ENCODE peak calls at places on chromosomes 5 and 9, in five cellular contexts. X is foreskin fibroblast, S is brain microvascular endothelial cell, F is psoas muscle, Y is breast epithelium. G is an unnamed sample.

GRCh38 chr5:106312360-106312759 is 1358.4 kb downstream of the EFNA5 start:
- DNase-seq in X (peak), S (peak), F (no peak), Y (no peak), G (no peak)

GRCh38 chr5:135864503-135865443 is 30.3 kb downstream of the SLC25A48 start:
- DNase-seq in X (no peak), S (no peak), F (peak), Y (no peak), G (no peak)

GRCh38 chr5:10489810-10490426 is 48.2 kb downstream of the ROPN1L start:
- DNase-seq in X (no peak), S (no peak), F (no peak), Y (no peak), G (peak)

GRCh38 chr5:56561-57290 is 35.2 kb upstream of the PLEKHG4B start:
- DNase-seq in X (no peak), S (peak), F (no peak), Y (no peak), G (peak)

GRCh38 chr9:113985968-113986585 is 92.0 kb downstream of the AMBP start:
- DNase-seq in X (no peak), S (peak), F (no peak), Y (no peak), G (no peak)

GRCh38 chr5:175842947-175843793 is 28.2 kb upstream of the CPLX2 start:
- DNase-seq in X (peak), S (peak), F (peak), Y (no peak), G (peak)

GRCh38 chr5:58453326-58453725 is 6.6 kb downstream of the PLK2 start:
- DNase-seq in X (no peak), S (no peak), F (no peak), Y (no peak), G (no peak)

GRCh38 chr9:115395511-115396021 is 277.6 kb upstream of the TNC start:
- DNase-seq in X (no peak), S (peak), F (no peak), Y (no peak), G (peak)

GRCh38 chr5:132815454-132815853 is 2.4 kb downstream of the SOWAHA start:
- DNase-seq in X (peak), S (no peak), F (no peak), Y (no peak), G (peak)

GRCh38 chr9:125183561-125183960 is 6.0 kb downstream of the PPP6C start:
- DNase-seq in X (no peak), S (no peak), F (no peak), Y (no peak), G (no peak)

GRCh38 chr5:131186561-131187256 is 16.0 kb downstream of the LYRM7 start:
- DNase-seq in X (no peak), S (peak), F (no peak), Y (no peak), G (peak)

GRCh38 chr5:160284271-160284670 is 28.1 kb downstream of the CCNJL start:
- DNase-seq in X (no peak), S (no peak), F (no peak), Y (no peak), G (no peak)

GRCh38 chr5:162248107-162248713 is 180.6 kb downstream of the GABRG2 start:
- DNase-seq in X (no peak), S (no peak), F (no peak), Y (no peak), G (peak)

GRCh38 chr5:135890867-135891266 is 4.8 kb downstream of the IL9 start:
- DNase-seq in X (no peak), S (no peak), F (no peak), Y (no peak), G (no peak)

GRCh38 chr9:109880276-109881169 is 100.5 kb downstream of the PALM2AKAP2 start:
- DNase-seq in X (no peak), S (peak), F (no peak), Y (no peak), G (peak)

GRCh38 chr5:176676361-176676824 is 29.1 kb downstream of the TSPAN17 start:
- DNase-seq in X (peak), S (peak), F (no peak), Y (no peak), G (peak)

GRCh38 chr5:172162348-172162747 is 25.7 kb downstream of the STK10 start:
- DNase-seq in X (no peak), S (no peak), F (no peak), Y (no peak), G (no peak)

GRCh38 chr5:159178978-159179377 is 30.4 kb downstream of the RNF145 start:
- DNase-seq in X (peak), S (peak), F (no peak), Y (no peak), G (peak)

GRCh38 chr5:140189977-140190867 is 15.2 kb downstream of the CYSTM1 start:
- DNase-seq in X (no peak), S (peak), F (no peak), Y (no peak), G (no peak)

GRCh38 chr5:89535421-89535820 is 652.4 kb upstream of the MEF2C start:
- DNase-seq in X (peak), S (no peak), F (no peak), Y (no peak), G (no peak)

GRCh38 chr9:93680445-93681315 is 104.3 kb downstream of the PHF2 start:
- DNase-seq in X (no peak), S (no peak), F (no peak), Y (peak), G (no peak)

GRCh38 chr5:168055982-168056381 is 235.5 kb upstream of the WWC1 start:
- DNase-seq in X (no peak), S (no peak), F (no peak), Y (no peak), G (no peak)

GRCh38 chr5:109566361-109566760 is 123.4 kb upstream of the MAN2A1 start:
- DNase-seq in X (no peak), S (no peak), F (no peak), Y (no peak), G (no peak)

GRCh38 chr5:73311291-73312110 is 137.1 kb downstream of the FOXD1 start:
- DNase-seq in X (peak), S (peak), F (peak), Y (no peak), G (peak)

GRCh38 chr5:109589983-109590382 is 99.7 kb upstream of the MAN2A1 start:
- DNase-seq in X (no peak), S (peak), F (no peak), Y (no peak), G (no peak)

GRCh38 chr5:20655211-20655610 is 667.2 kb upstream of the CDH18 start:
- DNase-seq in X (no peak), S (no peak), F (no peak), Y (no peak), G (no peak)

GRCh38 chr9:37371565-37372464 is 50.7 kb upstream of the GRHPR start:
- DNase-seq in X (no peak), S (peak), F (no peak), Y (no peak), G (peak)

GRCh38 chr9:112861638-112862555 is 28.8 kb downstream of the SLC46A2 start:
- DNase-seq in X (no peak), S (peak), F (no peak), Y (no peak), G (peak)

GRCh38 chr9:125889122-125889523 is 141.9 kb downstream of the PBX3 start:
- DNase-seq in X (no peak), S (peak), F (peak), Y (no peak), G (no peak)

GRCh38 chr9:6739218-6739617 is 18.6 kb upstream of the KDM4C start:
- DNase-seq in X (no peak), S (no peak), F (no peak), Y (no peak), G (peak)

GRCh38 chr5:14440598-14441401 is 140.8 kb upstream of the OTULINL start:
- DNase-seq in X (peak), S (peak), F (peak), Y (no peak), G (no peak)

GRCh38 chr9:87909310-87910041 is 8.3 kb upstream of the SPATA31C1 start:
- DNase-seq in X (no peak), S (no peak), F (no peak), Y (no peak), G (peak)

GRCh38 chr9:136093331-136093986 is 1.6 kb downstream of the NACC2 start:
- DNase-seq in X (no peak), S (no peak), F (peak), Y (no peak), G (no peak)

GRCh38 chr9:8074645-8075044 is 275.1 kb upstream of the DMAC1 start:
- DNase-seq in X (no peak), S (no peak), F (no peak), Y (no peak), G (no peak)

GRCh38 chr9:130240410-130241197 is 25.0 kb upstream of the HMCN2 start:
- DNase-seq in X (peak), S (peak), F (no peak), Y (no peak), G (peak)

GRCh38 chr5:110547495-110547894 is 179.0 kb downstream of the TMEM232 start:
- DNase-seq in X (no peak), S (no peak), F (no peak), Y (no peak), G (no peak)

GRCh38 chr5:163269624-163270023 is 167.8 kb upstream of the CCNG1 start:
- DNase-seq in X (no peak), S (no peak), F (no peak), Y (no peak), G (peak)

GRCh38 chr5:158856295-158856694 is 243.4 kb downstream of the EBF1 start:
- DNase-seq in X (no peak), S (no peak), F (no peak), Y (no peak), G (no peak)

GRCh38 chr9:14561929-14562386 is 131.3 kb downstream of the ZDHHC21 start:
- DNase-seq in X (no peak), S (no peak), F (no peak), Y (no peak), G (no peak)

GRCh38 chr9:74887041-74887980 is at the start of gene TRPM6:
- DNase-seq in X (peak), S (peak), F (peak), Y (peak), G (peak)

DNA sequence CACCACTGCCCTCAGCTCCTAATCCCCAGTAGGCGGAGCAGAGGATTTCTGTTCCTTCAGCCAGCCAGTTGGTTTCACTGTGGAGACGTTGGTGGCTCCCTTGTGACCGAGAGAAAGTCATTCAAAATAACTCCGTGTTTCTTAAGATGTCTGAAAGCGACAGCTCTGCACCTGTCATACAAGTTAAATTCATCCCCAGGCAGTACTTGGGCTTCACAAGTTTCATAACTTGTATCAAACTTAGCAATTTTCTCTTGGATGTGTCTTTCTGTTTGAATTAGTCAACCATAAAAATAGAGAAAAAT is 410 bp upstream of the CDKN2B start:
- DNase-seq in X (no peak), S (no peak), F (no peak), Y (no peak), G (no peak)
- TF ChIP-seq CTCF in X (peak), S (no peak), F (peak), Y (no peak), G (no peak)

GRCh38 chr5:1466631-1467265 is 21.5 kb upstream of the SLC6A3 start:
- DNase-seq in X (no peak), S (no peak), F (peak), Y (peak), G (no peak)

GRCh38 chr5:1467341-1468246 is 22.4 kb upstream of the SLC6A3 start:
- DNase-seq in X (no peak), S (no peak), F (no peak), Y (peak), G (no peak)

GRCh38 chr5:1468247-1468612 is 23.0 kb upstream of the SLC6A3 start:
- DNase-seq in X (no peak), S (no peak), F (no peak), Y (peak), G (no peak)

GRCh38 chr5:1470762-1471211 is 25.5 kb upstream of the SLC6A3 start:
- DNase-seq in X (no peak), S (no peak), F (no peak), Y (peak), G (no peak)

DNA sequence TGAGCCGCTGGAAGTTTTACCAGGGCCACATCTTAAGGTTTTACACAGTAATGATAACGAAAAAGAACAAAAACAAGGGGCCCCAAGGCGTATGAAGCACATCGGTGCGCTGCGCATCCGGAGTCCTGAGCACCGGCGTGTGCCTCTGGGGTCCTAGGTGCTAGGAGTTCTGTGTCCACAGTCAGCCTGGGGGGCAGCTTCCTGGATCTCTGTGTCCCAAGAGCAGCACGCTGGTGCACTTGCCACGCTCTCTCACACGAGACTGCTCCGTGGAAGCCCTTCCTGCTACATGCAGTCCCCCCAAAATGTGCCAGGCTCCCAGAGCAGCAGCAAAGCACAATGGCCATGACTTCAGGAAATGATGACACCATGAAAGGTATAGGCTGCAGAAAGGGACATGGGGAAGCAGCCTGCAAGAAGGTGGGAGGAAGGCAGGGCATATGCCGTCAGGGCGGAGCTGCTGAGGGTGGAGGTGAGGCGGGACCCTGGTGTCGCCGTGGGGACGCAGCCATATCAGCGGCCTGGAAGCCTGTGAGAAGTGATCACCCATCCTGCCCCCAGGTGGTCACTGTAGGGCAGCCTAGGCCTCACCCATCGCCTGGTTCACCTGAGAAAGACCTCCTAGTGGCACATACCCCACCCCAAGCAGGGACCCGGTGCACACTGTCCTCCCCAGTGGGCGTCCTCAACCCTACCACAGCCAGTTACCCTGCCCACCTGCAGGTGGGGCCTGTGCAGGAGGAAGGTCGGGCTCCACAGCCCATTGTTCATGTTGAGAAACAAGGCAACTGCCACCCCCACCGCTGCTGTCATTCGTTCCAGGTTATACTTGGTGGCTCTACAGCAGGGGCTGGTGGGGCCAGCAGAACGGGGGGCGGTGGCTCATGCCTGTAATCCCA is 23.6 kb upstream of the SLC6A3 start:
- DNase-seq in X (no peak), S (no peak), F (no peak), Y (peak), G (no peak)
- TF ChIP-seq CTCF in X (no peak), S (no peak), F (no peak), Y (no peak), G (no peak)

GRCh38 chr5:173329370-173330150 is 1.3 kb upstream of the STC2 start:
- DNase-seq in X (no peak), S (no peak), F (no peak), Y (peak), G (peak)
- TF ChIP-seq CTCF in X (no peak), S (no peak), F (no peak), Y (no peak), G (peak)

GRCh38 chr5:29001666-29002065 is 1963.3 kb upstream of the CDH9 start:
- DNase-seq in X (no peak), S (no peak), F (no peak), Y (no peak), G (peak)
- TF ChIP-seq CTCF in X (no peak), S (no peak), F (no peak), Y (no peak), G (peak)

GRCh38 chr5:134525687-134526482 is 415 bp downstream of the JADE2 start:
- DNase-seq in X (peak), S (peak), F (peak), Y (peak), G (peak)
- TF ChIP-seq CTCF in X (no peak), S (peak), F (no peak), Y (no peak), G (no peak)

DNA sequence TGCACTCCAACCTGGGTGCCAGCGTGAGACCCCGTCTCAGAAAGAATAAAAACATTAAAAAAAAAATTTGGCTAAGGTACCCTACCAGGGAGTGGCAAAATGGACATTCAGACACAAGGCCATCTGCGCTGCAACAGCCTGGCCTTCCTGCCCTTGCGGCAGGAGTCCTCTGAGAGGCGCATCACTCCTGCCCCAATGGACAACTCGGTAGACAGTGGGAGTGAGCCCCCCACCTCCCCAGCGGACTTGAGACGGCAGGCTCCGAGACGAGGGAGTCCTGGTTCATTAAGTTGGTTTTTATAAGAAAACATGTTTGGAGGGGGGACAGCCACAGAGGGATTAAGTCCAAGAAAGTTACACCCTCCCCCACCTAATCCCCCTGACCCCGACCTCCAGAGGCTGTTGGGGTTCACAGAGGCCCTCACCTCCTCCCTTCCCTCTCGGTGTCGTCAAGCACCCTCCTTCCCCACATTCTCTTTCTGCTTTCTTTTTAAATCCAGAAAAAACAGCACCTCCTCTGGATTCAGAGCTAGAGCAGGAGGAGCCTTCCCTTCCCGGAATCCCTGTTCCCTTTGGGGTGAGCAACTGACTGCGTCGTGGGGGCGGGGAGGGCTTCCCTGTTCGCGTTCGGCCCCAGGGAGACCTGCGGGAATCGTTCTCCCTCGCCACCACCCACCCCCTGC is 1.8 kb upstream of the EGR1 start:
- DNase-seq in X (no peak), S (no peak), F (no peak), Y (no peak), G (no peak)
- TF ChIP-seq CTCF in X (peak), S (peak), F (no peak), Y (no peak), G (no peak)

DNA sequence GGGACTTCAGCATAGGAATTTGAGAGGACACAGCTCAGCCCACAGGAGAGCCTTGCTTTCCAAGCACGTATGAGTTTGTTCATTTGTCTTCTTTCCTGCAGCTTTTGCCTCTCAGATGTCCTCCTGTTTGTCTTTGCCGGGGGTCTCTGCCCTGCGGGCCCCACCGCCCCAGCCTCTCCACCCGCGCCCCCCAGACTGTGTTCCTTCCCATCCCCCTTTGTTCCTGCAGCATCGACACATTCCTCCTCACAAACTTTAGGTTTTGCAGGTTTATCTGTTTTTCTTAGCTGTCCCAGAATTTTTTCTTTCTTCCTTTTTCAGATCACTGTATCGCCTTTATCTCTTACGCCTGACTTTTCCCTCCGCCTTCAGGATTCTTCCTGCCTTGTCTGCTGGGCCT is 18.9 kb downstream of the UBE2QL1 start:
- DNase-seq in X (no peak), S (no peak), F (no peak), Y (no peak), G (no peak)
- TF ChIP-seq CTCF in X (no peak), S (no peak), F (no peak), Y (no peak), G (no peak)

GRCh38 chr5:155697236-155697635 is 629.7 kb upstream of the SGCD start:
- DNase-seq in X (no peak), S (no peak), F (no peak), Y (no peak), G (no peak)

GRCh38 chr5:155699385-155699784 is 627.6 kb upstream of the SGCD start:
- DNase-seq in X (no peak), S (no peak), F (no peak), Y (no peak), G (no peak)

GRCh38 chr5:155700333-155700732 is 626.6 kb upstream of the SGCD start:
- DNase-seq in X (no peak), S (no peak), F (no peak), Y (no peak), G (peak)
- TF ChIP-seq CTCF in X (peak), S (no peak), F (no peak), Y (no peak), G (peak)

G was measured in MCF 10A.